ENCODE peak calls at places on chromosomes 1 and 21, in six cellular contexts. V, Z, L, H, U and P are unnamed samples.
A peak's percentile ranks its signal among the peaks of the same experiment; 100 is the strongest.

GRCh38 chr21:37748351-37748750 is 167.9 kb downstream of the KCNJ6 start:
- DNase-seq in V (no peak), Z (peak; percentile 46), L (no peak), H (no peak), U (no peak), P (no peak)

GRCh38 chr1:206951318-206952105 is 5.2 kb upstream of the PIGR start:
- DNase-seq in V (no peak), Z (no peak), L (no peak), H (no peak), U (no peak), P (no peak)

GRCh38 chr1:9621032-9621431 is 30.5 kb upstream of the PIK3CD start:
- DNase-seq in V (no peak), Z (no peak), L (no peak), H (no peak), U (no peak), P (no peak)

GRCh38 chr1:170620164-170620563 is 43.8 kb upstream of the PRRX1 start:
- DNase-seq in V (no peak), Z (no peak), L (no peak), H (no peak), U (no peak), P (no peak)

GRCh38 chr1:65265296-65266271 is 43.8 kb upstream of the DNAJC6 start:
- DNase-seq in V (peak; percentile 48), Z (peak; percentile 67), L (peak; percentile 34), H (no peak), U (no peak), P (no peak)

GRCh38 chr1:100440075-100440809 is 87.9 kb downstream of the CDC14A start:
- DNase-seq in V (no peak), Z (no peak), L (no peak), H (no peak), U (no peak), P (no peak)

GRCh38 chr1:18951416-18951815 is 5.1 kb downstream of the IFFO2 start:
- DNase-seq in V (no peak), Z (no peak), L (no peak), H (no peak), U (no peak), P (no peak)

GRCh38 chr1:170931650-170932049 is 3.7 kb upstream of the MROH9 start:
- DNase-seq in V (no peak), Z (no peak), L (no peak), H (no peak), U (no peak), P (no peak)

GRCh38 chr1:158180741-158181576 is at the start of gene CD1D:
- DNase-seq in V (peak; percentile 39), Z (peak; percentile 56), L (peak; percentile 25), H (peak; percentile 56), U (peak; percentile 37), P (no peak)

DNA sequence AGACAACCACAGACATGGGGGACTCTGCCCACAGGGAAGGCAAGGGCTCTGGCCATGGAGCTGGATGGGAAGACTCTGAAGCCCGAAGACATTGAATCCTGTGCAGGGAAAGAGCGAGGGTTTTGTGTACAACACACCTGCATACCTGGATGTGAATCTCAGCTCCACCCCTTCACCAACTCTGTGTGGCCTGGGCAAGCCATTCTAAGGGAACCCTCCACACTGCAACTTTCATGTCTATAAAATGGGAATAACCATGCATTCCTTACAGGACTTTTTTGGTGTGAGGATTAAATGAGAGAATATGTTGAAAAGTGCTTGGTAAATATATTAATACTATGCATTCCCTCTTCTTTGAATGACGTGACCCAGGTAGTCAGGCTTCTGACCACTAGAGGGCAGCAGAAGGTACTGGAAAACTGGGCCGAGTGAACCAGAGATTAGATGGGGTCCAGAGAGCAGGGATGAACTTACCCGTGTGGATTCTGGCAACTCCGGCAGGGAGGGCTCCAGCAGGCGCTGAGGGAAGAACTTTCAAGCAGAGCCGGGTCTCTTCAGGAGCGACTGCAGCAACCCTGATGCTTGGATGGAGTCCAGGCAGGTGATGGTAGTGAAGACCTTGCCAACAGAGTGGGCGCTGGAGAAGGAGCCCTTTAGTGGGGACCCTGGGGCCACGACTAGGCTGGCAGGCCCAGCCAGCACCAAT is 908 bp upstream of the ELF3 start:
- DNase-seq in V (peak; percentile 85), Z (peak; percentile 78), L (peak; percentile 81), H (peak; percentile 69), U (peak; percentile 82), P (peak; percentile 75)
- H3K27ac ChIP-seq in V (no peak overlapping the region), Z (peak overlapping the region; percentile 99), L (no peak overlapping the region), H (peak overlapping the region; percentile 69), U (peak overlapping the region; percentile 88), P (no peak overlapping the region)

GRCh38 chr1:116751626-116752025 is 2.6 kb upstream of the CD2 start:
- DNase-seq in V (no peak), Z (no peak), L (no peak), H (no peak), U (no peak), P (no peak)
- H3K27ac ChIP-seq in V (no peak overlapping the region), Z (no peak overlapping the region), L (no peak overlapping the region), H (no peak overlapping the region), U (no peak overlapping the region), P (no peak overlapping the region)

GRCh38 chr1:47894718-47895393 is 102.3 kb downstream of the TRABD2B start:
- DNase-seq in V (peak; percentile 94), Z (peak; percentile 11), L (no peak), H (peak; percentile 43), U (peak; percentile 45), P (peak; percentile 63)
- H3K27ac ChIP-seq in V (no peak overlapping the region), Z (no peak overlapping the region), L (no peak overlapping the region), H (no peak overlapping the region), U (no peak overlapping the region), P (peak overlapping the region; percentile 12)

GRCh38 chr1:27253611-27254010 is 19.2 kb downstream of the WDTC1 start:
- DNase-seq in V (no peak), Z (no peak), L (no peak), H (no peak), U (no peak), P (no peak)
- H3K27ac ChIP-seq in V (no peak overlapping the region), Z (no peak overlapping the region), L (no peak overlapping the region), H (no peak overlapping the region), U (no peak overlapping the region), P (no peak overlapping the region)

GRCh38 chr1:182193908-182194550 is 132.5 kb upstream of the ZNF648 start:
- DNase-seq in V (peak; percentile 51), Z (peak; percentile 76), L (peak; percentile 73), H (peak; percentile 51), U (peak; percentile 41), P (peak; percentile 72)

GRCh38 chr1:182197555-182197954 is 136.0 kb upstream of the ZNF648 start:
- DNase-seq in V (peak; percentile 4), Z (no peak), L (peak; percentile 22), H (no peak), U (no peak), P (peak; percentile 70)

GRCh38 chr1:182195733-182196132 is 134.2 kb upstream of the ZNF648 start:
- DNase-seq in V (no peak), Z (no peak), L (no peak), H (no peak), U (no peak), P (no peak)

GRCh38 chr1:182198006-182198605 is 136.6 kb upstream of the ZNF648 start:
- DNase-seq in V (peak; percentile 4), Z (no peak), L (peak; percentile 32), H (no peak), U (no peak), P (no peak)

DNA sequence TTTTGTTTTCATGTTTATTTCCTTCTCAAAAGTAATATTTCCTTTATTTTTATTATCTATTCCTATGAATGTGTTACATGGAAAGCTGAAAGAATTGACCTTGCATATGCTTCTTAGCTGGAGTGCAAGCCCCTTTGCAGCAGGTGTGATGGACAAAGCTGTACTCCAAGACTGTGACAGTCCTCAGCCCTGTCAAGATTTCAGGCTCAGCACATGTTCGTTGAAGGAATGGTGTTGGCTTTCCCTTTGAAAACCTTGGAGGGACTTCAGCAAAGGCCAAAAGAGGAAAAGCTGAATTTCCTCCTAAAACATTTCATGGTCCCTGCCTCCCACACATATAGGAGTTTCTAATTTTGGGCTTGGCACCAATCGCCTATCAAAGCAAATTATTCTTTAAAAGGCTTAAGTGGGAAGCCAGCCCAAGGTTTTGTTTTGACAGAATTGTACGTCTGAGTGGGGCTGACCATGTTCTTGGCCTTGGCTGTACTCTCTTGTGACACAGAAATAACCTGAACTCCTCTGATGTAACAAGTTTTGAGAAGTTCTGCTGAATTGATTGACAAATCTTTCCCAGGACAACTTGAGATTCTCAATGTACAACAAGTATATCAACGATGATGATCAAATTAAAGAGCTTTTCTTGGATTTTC is 135.5 kb upstream of the ZNF648 start:
- DNase-seq in V (peak; percentile 32), Z (no peak), L (peak; percentile 22), H (no peak), U (no peak), P (peak; percentile 68)
- H3K27ac ChIP-seq in V (peak overlapping the region; percentile 16), Z (no peak overlapping the region), L (no peak overlapping the region), H (peak overlapping the region; percentile 70), U (peak overlapping the region; percentile 53), P (peak overlapping the region; percentile 54)

GRCh38 chr1:31373897-31374486 is 1.1 kb upstream of the FABP3 start:
- DNase-seq in V (no peak), Z (no peak), L (no peak), H (no peak), U (no peak), P (no peak)
- H3K27ac ChIP-seq in V (peak overlapping the region; percentile 86), Z (peak overlapping the region; percentile 67), L (peak overlapping the region; percentile 55), H (peak overlapping the region; percentile 20), U (peak overlapping the region; percentile 68), P (peak overlapping the region; percentile 89)

DNA sequence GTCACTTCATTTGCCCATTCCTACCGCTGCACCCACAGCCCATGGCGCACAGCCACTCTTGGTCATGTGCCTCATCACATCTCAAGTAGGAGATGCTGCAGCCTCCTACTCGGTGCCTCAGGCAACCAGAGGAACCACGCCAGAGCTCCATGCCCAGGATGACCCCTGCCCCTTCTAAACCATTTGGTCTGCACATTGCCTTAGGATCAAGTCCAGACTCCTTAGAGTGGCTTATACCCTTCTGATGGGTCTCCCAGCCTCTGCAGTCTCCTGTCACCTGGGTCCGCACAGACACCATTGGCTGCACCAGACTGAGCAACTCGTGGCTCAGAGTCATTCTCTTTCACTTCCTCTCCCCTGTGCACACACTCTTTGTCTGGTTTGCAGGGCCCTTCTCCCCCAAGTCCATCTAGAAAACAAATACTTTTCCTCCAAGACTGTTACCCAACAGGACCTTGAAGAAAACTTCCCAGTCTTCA is 2.2 kb upstream of the ADORA3 start:
- DNase-seq in V (peak; percentile 40), Z (no peak), L (no peak), H (peak; percentile 65), U (no peak), P (no peak)
- H3K27ac ChIP-seq in V (no peak overlapping the region), Z (no peak overlapping the region), L (no peak overlapping the region), H (peak overlapping the region; percentile 99), U (peak overlapping the region; percentile 54), P (peak overlapping the region; percentile 17)

GRCh38 chr1:2525896-2526823 is at the start of gene PANK4:
- DNase-seq in V (peak; percentile 97), Z (peak; percentile 94), L (peak; percentile 94), H (peak; percentile 94), U (peak; percentile 91), P (peak; percentile 93)

GRCh38 chr1:2525524-2525895 is 886 bp downstream of the PANK4 start:
- DNase-seq in V (no peak), Z (no peak), L (no peak), H (no peak), U (no peak), P (no peak)

GRCh38 chr1:2528016-2528415 is 1.6 kb upstream of the PANK4 start:
- DNase-seq in V (peak; percentile 32), Z (no peak), L (no peak), H (no peak), U (no peak), P (no peak)

GRCh38 chr1:2527553-2527860 is 1.1 kb upstream of the PANK4 start:
- DNase-seq in V (no peak), Z (no peak), L (no peak), H (no peak), U (no peak), P (no peak)

GRCh38 chr1:2526824-2527552 is 592 bp upstream of the PANK4 start:
- DNase-seq in V (peak; percentile 73), Z (peak; percentile 76), L (peak; percentile 23), H (no peak), U (no peak), P (no peak)
- H3K27ac ChIP-seq in V (no peak overlapping the region), Z (no peak overlapping the region), L (no peak overlapping the region), H (peak overlapping the region; percentile 83), U (peak overlapping the region; percentile 42), P (peak overlapping the region; percentile 79)